ENCODE peak calls at places on chromosome 1, in seven cellular contexts. F is GM23248, G is PC-3, R is neural progenitor cell, Y is SK-N-SH, L is hepatocyte, K is MM.1S. H is an unnamed sample.

GRCh38 chr1:153422450-153423068 is 6.2 kb downstream of the S100A7A start:
- DNase-seq in F (peak), G (peak), R (peak), Y (no peak), L (peak), K (peak), H (peak)

GRCh38 chr1:184973308-184974085 is 811 bp downstream of the NIBAN1 start:
- DNase-seq in F (peak), G (peak), R (peak), Y (no peak), L (peak), K (peak), H (no peak)

GRCh38 chr1:219577331-219577730 is 35.6 kb downstream of the ZC3H11B start:
- DNase-seq in F (no peak), G (no peak), R (no peak), Y (no peak), L (no peak), K (no peak), H (no peak)

GRCh38 chr1:194078765-194079164 is 892.4 kb upstream of the B3GALT2 start:
- DNase-seq in F (no peak), G (no peak), R (no peak), Y (no peak), L (no peak), K (no peak), H (no peak)

GRCh38 chr1:83794384-83794783 is 204.5 kb downstream of the TTLL7 start:
- DNase-seq in F (no peak), G (no peak), R (no peak), Y (no peak), L (no peak), K (no peak), H (no peak)

GRCh38 chr1:232845521-232845920 is 40.3 kb downstream of the MAP10 start:
- DNase-seq in F (no peak), G (no peak), R (peak), Y (no peak), L (no peak), K (no peak), H (no peak)

GRCh38 chr1:29700522-29700921 is 464.2 kb downstream of the PTPRU start:
- DNase-seq in F (no peak), G (no peak), R (no peak), Y (no peak), L (no peak), K (no peak), H (no peak)

GRCh38 chr1:241181471-241181870 is 175.5 kb downstream of the RGS7 start:
- DNase-seq in F (no peak), G (no peak), R (no peak), Y (no peak), L (no peak), K (no peak), H (no peak)

GRCh38 chr1:162644986-162645314 is 12.7 kb downstream of the DDR2 start:
- DNase-seq in F (no peak), G (no peak), R (no peak), Y (no peak), L (no peak), K (no peak), H (no peak)

GRCh38 chr1:246066553-246066952 is 440.5 kb downstream of the SMYD3 start:
- DNase-seq in F (no peak), G (no peak), R (peak), Y (no peak), L (no peak), K (no peak), H (no peak)

GRCh38 chr1:81912383-81912782 is 111.6 kb downstream of the ADGRL2 start:
- DNase-seq in F (no peak), G (peak), R (no peak), Y (no peak), L (no peak), K (no peak), H (no peak)

GRCh38 chr1:3073520-3074296 is 4.7 kb downstream of the PRDM16 start:
- DNase-seq in F (no peak), G (no peak), R (peak), Y (no peak), L (peak), K (no peak), H (no peak)
- H3K4me3 ChIP-seq in F (no peak), G (no peak), R (peak), Y (no peak), L (no peak), K (no peak), H (no peak)

GRCh38 chr1:216331211-216331610 is 92.0 kb downstream of the USH2A start:
- DNase-seq in F (no peak), G (no peak), R (no peak), Y (no peak), L (no peak), K (no peak), H (no peak)

GRCh38 chr1:216332462-216332861 is 90.8 kb downstream of the USH2A start:
- DNase-seq in F (no peak), G (peak), R (no peak), Y (no peak), L (no peak), K (no peak), H (no peak)

GRCh38 chr1:216325946-216326345 is 97.3 kb downstream of the USH2A start:
- DNase-seq in F (no peak), G (peak), R (no peak), Y (no peak), L (no peak), K (no peak), H (no peak)

GRCh38 chr1:216332003-216332402 is 91.2 kb downstream of the USH2A start:
- DNase-seq in F (no peak), G (no peak), R (no peak), Y (no peak), L (no peak), K (no peak), H (no peak)

GRCh38 chr1:216330262-216330661 is 93.0 kb downstream of the USH2A start:
- DNase-seq in F (no peak), G (no peak), R (no peak), Y (no peak), L (no peak), K (no peak), H (no peak)
- TF ChIP-seq EZH2phosphoT487 in F (no peak), G (no peak), R (no peak), Y (no peak), L (no peak), K (no peak), H (no peak)

DNA sequence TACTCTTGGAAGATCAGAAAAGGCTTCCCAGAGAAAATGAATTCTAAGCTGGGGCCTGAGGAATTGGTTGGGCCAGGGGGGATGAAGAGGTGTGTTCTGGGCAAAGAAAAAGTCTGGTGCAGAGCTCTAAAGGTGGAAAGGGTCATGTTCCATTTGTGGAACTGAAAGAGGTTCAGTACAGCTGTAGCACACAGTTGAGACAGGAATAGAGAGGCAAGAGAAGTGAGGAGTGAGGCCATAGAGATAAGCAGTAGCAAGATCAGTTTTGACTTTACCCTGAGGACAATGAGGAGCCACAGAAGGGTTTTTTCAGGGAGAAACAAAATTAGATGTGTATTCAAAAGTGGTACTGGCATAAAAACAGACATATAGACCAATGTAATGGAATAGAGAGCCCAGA is 30.3 kb upstream of the MUTYH start:
- DNase-seq in F (no peak), G (no peak), R (no peak), Y (no peak), L (no peak), K (peak), H (peak)
- H3K4me2 ChIP-seq in F (no peak), G (no peak), R (no peak), Y (no peak), L (no peak), K (peak), H (peak)

DNA sequence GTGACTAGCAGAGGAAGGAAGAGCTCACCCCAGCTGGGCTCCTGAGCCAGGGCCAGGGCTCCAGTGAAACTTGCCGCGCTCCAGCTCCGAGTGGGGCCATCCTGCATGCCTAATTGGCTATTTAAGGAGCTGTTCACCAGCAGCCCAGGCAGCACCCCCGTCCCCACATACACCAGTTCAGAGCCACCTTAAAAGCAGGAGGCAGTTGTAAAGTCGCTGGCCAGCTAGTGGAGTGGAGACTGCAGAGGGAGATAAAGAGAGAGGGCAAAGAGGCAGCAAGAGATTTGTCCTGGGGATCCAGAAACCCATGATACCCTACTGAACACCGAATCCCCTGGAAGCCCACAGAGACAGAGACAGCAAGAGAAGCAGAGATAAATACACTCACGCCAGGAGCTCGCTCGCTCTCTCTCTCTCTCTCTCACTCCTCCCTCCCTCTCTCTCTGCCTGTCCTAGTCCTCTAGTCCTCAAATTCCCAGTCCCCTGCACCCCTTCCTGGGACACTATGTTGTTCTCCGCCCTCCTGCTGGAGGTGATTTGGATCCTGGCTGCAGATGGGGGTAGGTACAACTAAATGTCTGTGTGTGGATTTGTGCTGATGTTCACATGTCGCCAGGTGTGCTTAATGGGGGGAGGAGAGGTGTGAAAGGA is at the start of gene CA14:
- DNase-seq in F (no peak), G (no peak), R (peak), Y (no peak), L (no peak), K (no peak), H (no peak)
- H3K4me3 ChIP-seq in F (peak), G (no peak), R (peak), Y (no peak), L (no peak), K (no peak), H (no peak)

GRCh38 chr1:42753070-42753469 is 13.0 kb upstream of the CLDN19 start:
- DNase-seq in F (peak), G (no peak), R (no peak), Y (no peak), L (no peak), K (no peak), H (no peak)
- TF ChIP-seq EZH2phosphoT487 in F (no peak), G (no peak), R (no peak), Y (no peak), L (no peak), K (no peak), H (no peak)

DNA sequence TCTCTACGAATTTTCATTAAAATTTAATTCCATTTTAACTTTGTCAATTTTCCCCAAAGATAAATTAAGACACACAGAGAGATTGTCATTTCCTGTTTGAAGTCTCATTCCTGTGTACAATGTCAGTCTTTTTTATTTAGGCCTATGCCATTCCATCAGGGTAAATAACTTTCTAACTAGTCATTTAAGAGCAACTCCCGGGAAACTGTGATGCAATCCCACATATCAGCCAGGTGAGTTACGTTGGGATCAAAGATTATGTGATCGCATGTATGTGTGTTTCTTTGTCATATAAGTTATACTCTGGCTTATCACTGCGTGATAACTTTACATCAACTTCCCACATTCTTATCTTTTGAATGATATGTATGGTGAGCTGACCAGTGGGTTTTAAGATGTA is 86.1 kb upstream of the S1PR1 start:
- DNase-seq in F (peak), G (peak), R (no peak), Y (no peak), L (peak), K (no peak), H (no peak)
- H3K4me2 ChIP-seq in F (no peak), G (peak), R (no peak), Y (no peak), L (no peak), K (no peak), H (no peak)

GRCh38 chr1:244176201-244176600 is 125.1 kb downstream of the ZBTB18 start:
- DNase-seq in F (no peak), G (no peak), R (no peak), Y (no peak), L (no peak), K (no peak), H (no peak)
- H3K4me3 ChIP-seq in F (no peak), G (no peak), R (no peak), Y (no peak), L (no peak), K (no peak), H (no peak)